ENCODE peak calls at places on chromosomes 13 and 19, in six cellular contexts. L, D, Z, O, W and V are unnamed samples.
A peak's percentile ranks its signal among the peaks of the same experiment; 100 is the strongest.

GRCh38 chr13:81396172-81396571 is 1055.2 kb upstream of the SPRY2 start:
- DNase-seq in Z (no peak), D (no peak), L (no peak), O (no peak), W (no peak), V (no peak)

GRCh38 chr19:50818859-50819472 is 4.6 kb downstream of the KLK1 start:
- DNase-seq in D (no peak), W (no peak), O (no peak), Z (no peak), L (no peak), V (no peak)

GRCh38 chr13:63120883-63121282 is 1705.2 kb upstream of the PCDH20 start:
- DNase-seq in L (no peak), D (no peak), O (no peak), Z (no peak), W (no peak), V (no peak)

GRCh38 chr19:18418725-18419194 is 438 bp upstream of the SSBP4 start:
- DNase-seq in D (peak; percentile 71), W (no peak), O (no peak), Z (no peak), L (no peak), V (no peak)

GRCh38 chr19:44808463-44809371 is at the start of gene BCAM:
- DNase-seq in L (peak; percentile 65), O (no peak), D (peak; percentile 72), W (peak; percentile 49), Z (no peak), V (no peak)

GRCh38 chr13:73809561-73809960 is 324.6 kb downstream of the KLF12 start:
- DNase-seq in W (peak; percentile 64), O (no peak), L (no peak), D (no peak), Z (no peak), V (no peak)

GRCh38 chr19:23305555-23305954 is 55.4 kb upstream of the ZNF724 start:
- DNase-seq in O (no peak), Z (no peak), D (no peak), L (no peak), W (no peak), V (no peak)

GRCh38 chr13:114025432-114026127 is 51.7 kb upstream of the C13orf46 start:
- DNase-seq in Z (no peak), L (no peak), D (peak; percentile 59), W (no peak), O (no peak), V (no peak)

GRCh38 chr19:46886546-46887239 is 25.9 kb downstream of the ARHGAP35 start:
- DNase-seq in O (no peak), Z (no peak), D (no peak), W (no peak), L (no peak), V (no peak)

GRCh38 chr19:55447421-55448174 is 4.5 kb upstream of the SHISA7 start:
- DNase-seq in O (no peak), L (no peak), D (no peak), W (no peak), Z (no peak), V (no peak)

GRCh38 chr19:17488593-17489391 is 18.5 kb downstream of the SLC27A1 start:
- DNase-seq in O (no peak), W (peak; percentile 82), D (peak; percentile 93), L (peak; percentile 88), Z (peak; percentile 83), V (no peak)

GRCh38 chr19:41193420-41194156 is 569 bp downstream of the CYP2S1 start:
- DNase-seq in D (no peak), W (no peak), Z (no peak), O (no peak), L (no peak), V (no peak)

GRCh38 chr19:425056-425455 is 16.1 kb upstream of the C2CD4C start:
- DNase-seq in O (no peak), Z (no peak), L (no peak), D (no peak), W (no peak), V (no peak)

GRCh38 chr19:17872251-17873001 is 681 bp downstream of the SLC5A5 start:
- DNase-seq in Z (no peak), D (peak; percentile 65), W (no peak), O (no peak), L (no peak), V (no peak)

GRCh38 chr13:40351537-40352384 is 314.7 kb downstream of the FOXO1 start:
- DNase-seq in L (peak; percentile 62), Z (no peak), W (no peak), D (no peak), O (no peak), V (no peak)

GRCh38 chr19:3479177-3479818 is 1.0 kb downstream of the SMIM24 start:
- DNase-seq in O (no peak), D (peak; percentile 71), L (no peak), W (no peak), Z (peak; percentile 27), V (no peak)

GRCh38 chr19:5434351-5434917 is 20.8 kb upstream of the ZNRF4 start:
- DNase-seq in L (no peak), D (no peak), W (no peak), O (no peak), Z (peak; percentile 39), V (no peak)

GRCh38 chr19:16200038-16200775 is 2.5 kb downstream of the AP1M1 start:
- DNase-seq in L (peak; percentile 95), O (no peak), D (peak; percentile 83), Z (no peak), W (no peak), V (no peak)

GRCh38 chr13:84086847-84087162 is 204.5 kb upstream of the SLITRK1 start:
- DNase-seq in L (no peak), W (no peak), O (no peak), Z (no peak), D (no peak), V (no peak)

GRCh38 chr13:77599351-77599750 is 63.8 kb downstream of the SCEL start:
- DNase-seq in W (no peak), Z (no peak), L (no peak), O (no peak), D (no peak), V (no peak)

GRCh38 chr13:98492335-98493034 is 84.4 kb downstream of the STK24 start:
- DNase-seq in Z (no peak), O (no peak), L (no peak), D (no peak), W (no peak), V (no peak)
- H3K4me1 ChIP-seq in Z (peaks cover 40% of the 10 kb centered on the region), O (peaks cover 93% of the 10 kb centered on the region), L (peaks cover 95% of the 10 kb centered on the region), D (peaks cover 9% of the 10 kb centered on the region), W (peaks cover 21% of the 10 kb centered on the region), V (peaks cover 93% of the 10 kb centered on the region)

DNA sequence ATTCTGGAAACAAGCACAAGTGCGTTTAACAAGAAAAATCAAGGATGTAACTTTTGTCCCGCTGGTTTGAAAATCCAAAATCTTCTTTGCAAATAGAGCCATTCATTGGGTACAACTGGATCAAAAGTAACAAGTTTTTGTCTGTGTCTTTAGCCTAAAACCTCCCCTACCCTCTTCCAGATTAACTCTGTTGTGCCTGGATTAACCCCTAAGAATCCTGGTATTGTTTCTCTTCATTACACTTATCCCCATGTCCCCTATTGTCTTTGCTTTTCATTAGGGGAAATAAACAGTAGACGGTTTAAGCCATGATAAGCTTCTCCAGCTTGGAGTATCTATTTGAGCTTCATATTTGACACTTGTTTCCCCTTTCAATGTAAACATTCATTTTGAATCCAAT is 242.1 kb upstream of the ARGLU1 start:
- DNase-seq in Z (no peak), L (no peak), W (no peak), O (no peak), D (no peak), V (no peak)
- TF ChIP-seq POLR2A in Z (no peak), L (no peak), W (no peak), O (no peak), D (no peak), V (no peak)

GRCh38 chr13:67229438-67230242 is 496 bp downstream of the PCDH9 start:
- DNase-seq in O (no peak), L (no peak), D (no peak), Z (no peak), W (no peak), V (no peak)

GRCh38 chr13:67232384-67232783 is 2.2 kb upstream of the PCDH9 start:
- DNase-seq in O (no peak), W (no peak), Z (no peak), D (no peak), L (no peak), V (no peak)

GRCh38 chr13:67230243-67230773 is at the start of gene PCDH9:
- DNase-seq in D (peak; percentile 93), L (peak; percentile 80), O (peak; percentile 20), Z (no peak), W (peak; percentile 99), V (no peak)

GRCh38 chr13:67230774-67231480 is 791 bp upstream of the PCDH9 start:
- DNase-seq in Z (no peak), O (no peak), D (peak; percentile 61), L (peak; percentile 9), W (peak; percentile 73), V (no peak)

GRCh38 chr13:67231481-67231940 is 1.4 kb upstream of the PCDH9 start:
- DNase-seq in L (no peak), Z (no peak), O (no peak), W (no peak), D (no peak), V (no peak)
- H3K4me1 ChIP-seq in L (peaks cover 16% of the 10 kb centered on the region), Z (no peaks in the 10 kb centered on the region), O (peaks cover 32% of the 10 kb centered on the region), W (peaks cover 14% of the 10 kb centered on the region), D (no peaks in the 10 kb centered on the region), V (peaks cover 14% of the 10 kb centered on the region)

GRCh38 chr19:11736696-11737095 is 2.0 kb downstream of the ZNF823 start:
- DNase-seq in L (no peak), Z (no peak), O (no peak), W (no peak), D (peak; percentile 50), V (peak; percentile 83)

GRCh38 chr19:11737964-11738745 is 591 bp downstream of the ZNF823 start:
- DNase-seq in D (peak; percentile 86), O (no peak), L (peak; percentile 67), Z (no peak), W (peak; percentile 34), V (peak; percentile 87)

GRCh38 chr19:11735375-11735774 is 3.4 kb downstream of the ZNF823 start:
- DNase-seq in O (no peak), D (no peak), Z (no peak), W (no peak), L (no peak), V (no peak)

GRCh38 chr19:11738746-11739620 is at the start of gene ZNF823:
- DNase-seq in L (peak; percentile 98), D (peak; percentile 100), W (peak; percentile 99), O (peak; percentile 95), Z (peak; percentile 99), V (peak; percentile 99)
- TF ChIP-seq POLR2A in L (peak; percentile 73), D (peak; percentile 96), W (peak; percentile 86), O (no peak), Z (peak; percentile 39), V (peak; percentile 76)

GRCh38 chr19:34316741-34317241 is 48.2 kb upstream of the GPI start:
- DNase-seq in L (no peak), D (peak; percentile 65), W (peak; percentile 62), O (no peak), Z (peak; percentile 4), V (no peak)
- H3K4me1 ChIP-seq in L (peaks cover 13% of the 10 kb centered on the region), D (no peaks in the 10 kb centered on the region), W (peaks cover 58% of the 10 kb centered on the region), O (peaks cover 64% of the 10 kb centered on the region), Z (peaks cover 28% of the 10 kb centered on the region), V (peaks cover 31% of the 10 kb centered on the region)

GRCh38 chr19:48806818-48807589 is 3.8 kb downstream of the BCAT2 start:
- DNase-seq in W (no peak), D (peak; percentile 86), L (peak; percentile 88), Z (no peak), O (no peak), V (no peak)
- TF ChIP-seq POLR2A in W (no peak), D (peak; percentile 66), L (peak; percentile 99), Z (no peak), O (no peak), V (no peak)